ENCODE peak calls at places on chromosomes 7 and 10, in nine cellular contexts. K is B cell; N is heart left ventricle; V is psoas muscle; S is PC-9; A is CD4-positive, alpha-beta T cell; G is GM12865; O is WTC11; L is choroid plexus epithelial cell. T is an unnamed sample.

GRCh38 chr7:35906191-35906908 is 105.5 kb downstream of the SEPTIN7 start:
- DNase-seq in K (peak), N (peak), V (no peak), S (peak), A (peak), G (peak), O (peak), L (peak), T (peak)

GRCh38 chr7:2394566-2395082 is 8.8 kb upstream of the CHST12 start:
- DNase-seq in K (no peak), N (no peak), V (no peak), S (no peak), A (no peak), G (no peak), O (no peak), L (no peak), T (no peak)

GRCh38 chr7:151729521-151729921 is 147.4 kb downstream of the PRKAG2 start:
- DNase-seq in K (no peak), N (no peak), V (no peak), S (no peak), A (no peak), G (no peak), O (no peak), L (no peak), T (no peak)

GRCh38 chr7:27774717-27775328 is 34.9 kb downstream of the TAX1BP1 start:
- DNase-seq in K (peak), N (no peak), V (no peak), S (no peak), A (no peak), G (no peak), O (no peak), L (peak), T (peak)

GRCh38 chr10:79387974-79388850 is 40.9 kb downstream of the PPIF start:
- DNase-seq in K (no peak), N (no peak), V (no peak), S (no peak), A (no peak), G (peak), O (no peak), L (no peak), T (no peak)

GRCh38 chr10:97886264-97886663 is 36.6 kb downstream of the GOLGA7B start:
- DNase-seq in K (no peak), N (no peak), V (no peak), S (no peak), A (no peak), G (no peak), O (no peak), L (no peak), T (no peak)

GRCh38 chr10:62594093-62594520 is 210.4 kb upstream of the ADO start:
- DNase-seq in K (peak), N (peak), V (peak), S (peak), A (peak), G (peak), O (peak), L (peak), T (peak)

GRCh38 chr7:90749262-90749661 is 153.1 kb downstream of the CDK14 start:
- DNase-seq in K (no peak), N (no peak), V (no peak), S (no peak), A (no peak), G (no peak), O (no peak), L (no peak), T (no peak)

GRCh38 chr7:2006921-2007381 is 225.8 kb downstream of the MAD1L1 start:
- DNase-seq in K (no peak), N (peak), V (peak), S (no peak), A (no peak), G (no peak), O (peak), L (no peak), T (no peak)

GRCh38 chr10:69406816-69407580 is 9.7 kb downstream of the TACR2 start:
- DNase-seq in K (no peak), N (no peak), V (no peak), S (no peak), A (no peak), G (no peak), O (no peak), L (no peak), T (no peak)

GRCh38 chr10:122671355-122671754 is 28.3 kb downstream of the C10orf120 start:
- DNase-seq in K (no peak), N (no peak), V (no peak), S (no peak), A (no peak), G (no peak), O (no peak), L (no peak), T (peak)

GRCh38 chr7:44432381-44432977 is 58.0 kb downstream of the NUDCD3 start:
- DNase-seq in K (no peak), N (no peak), V (no peak), S (no peak), A (no peak), G (no peak), O (no peak), L (no peak), T (no peak)

GRCh38 chr10:34102237-34102673 is 712.8 kb downstream of the PARD3 start:
- DNase-seq in K (no peak), N (peak), V (peak), S (no peak), A (no peak), G (no peak), O (no peak), L (no peak), T (no peak)

DNA sequence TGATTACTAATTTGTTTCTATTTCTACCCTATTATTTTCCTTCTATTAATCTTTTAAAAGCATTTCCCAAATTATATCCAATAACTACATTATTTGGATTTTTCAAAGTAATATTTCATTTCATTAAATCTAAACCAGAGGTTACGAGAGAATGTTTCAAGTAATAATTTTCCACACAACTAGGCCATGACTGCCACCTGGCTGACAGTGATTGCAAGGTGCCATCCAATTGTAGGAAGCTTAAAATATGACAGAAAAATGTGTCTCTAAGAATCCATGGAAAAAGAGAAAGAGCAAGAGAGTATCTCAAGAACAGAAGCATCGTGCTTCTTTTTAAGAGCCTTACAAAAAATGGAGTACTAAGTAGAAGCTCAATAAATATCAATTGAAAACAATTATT is 48.7 kb downstream of the TPK1 start:
- DNase-seq in K (no peak), N (no peak), V (no peak), S (no peak), A (no peak), G (no peak), O (no peak), L (peak), T (peak)
- TF ChIP-seq CTCF in K (no peak), N (peak), V (no peak), S (peak), A (no peak), G (no peak), O (no peak), L (peak), T (peak)

DNA sequence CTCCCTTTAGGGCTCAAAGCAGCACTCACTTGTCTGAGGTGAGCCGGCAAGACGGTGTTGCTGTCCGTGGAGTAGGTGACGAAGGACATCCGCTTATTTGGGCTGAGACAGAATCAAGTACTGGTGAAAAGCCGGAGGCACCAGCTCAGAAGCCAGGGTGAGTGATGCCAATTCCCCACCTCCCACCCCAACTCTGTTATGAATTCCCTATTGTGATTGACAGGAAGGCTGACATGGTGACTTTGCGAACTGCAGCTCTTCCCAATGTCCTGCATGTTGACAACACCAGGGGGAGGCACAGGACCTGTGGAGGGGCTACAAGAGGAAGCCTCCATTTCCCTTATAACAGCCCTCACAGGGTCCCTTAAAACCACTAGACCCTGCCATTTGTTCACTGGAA is 52.3 kb upstream of the MSMB start:
- DNase-seq in K (no peak), N (no peak), V (no peak), S (no peak), A (no peak), G (no peak), O (no peak), L (no peak), T (no peak)
- TF ChIP-seq CTCF in K (no peak), N (no peak), V (no peak), S (no peak), A (no peak), G (no peak), O (no peak), L (no peak), T (no peak)

GRCh38 chr10:124609698-124610097 is 134.5 kb downstream of the FAM53B start:
- DNase-seq in K (no peak), N (no peak), V (no peak), S (no peak), A (no peak), G (no peak), O (no peak), L (no peak), T (no peak)
- TF ChIP-seq CTCF in K (no peak), N (no peak), V (no peak), S (no peak), A (no peak), G (no peak), O (no peak), L (no peak), T (no peak)

GRCh38 chr10:43347997-43348396 is 23.4 kb upstream of the FXYD4 start:
- DNase-seq in K (no peak), N (no peak), V (no peak), S (no peak), A (no peak), G (no peak), O (no peak), L (no peak), T (no peak)
- TF ChIP-seq CTCF in K (no peak), N (no peak), V (no peak), S (no peak), A (no peak), G (no peak), O (no peak), L (no peak), T (no peak)

GRCh38 chr7:100626530-100627237 is 14.3 kb downstream of the MOSPD3 start:
- DNase-seq in K (peak), N (peak), V (peak), S (peak), A (peak), G (peak), O (peak), L (peak), T (peak)

GRCh38 chr7:100627238-100627549 is 14.2 kb downstream of the TFR2 start:
- DNase-seq in K (no peak), N (no peak), V (no peak), S (no peak), A (no peak), G (no peak), O (no peak), L (no peak), T (no peak)

GRCh38 chr7:100630066-100630465 is 11.3 kb downstream of the TFR2 start:
- DNase-seq in K (no peak), N (no peak), V (no peak), S (no peak), A (no peak), G (no peak), O (no peak), L (no peak), T (no peak)

GRCh38 chr7:100626055-100626454 is 13.7 kb downstream of the MOSPD3 start:
- DNase-seq in K (no peak), N (no peak), V (no peak), S (no peak), A (no peak), G (no peak), O (no peak), L (no peak), T (no peak)

DNA sequence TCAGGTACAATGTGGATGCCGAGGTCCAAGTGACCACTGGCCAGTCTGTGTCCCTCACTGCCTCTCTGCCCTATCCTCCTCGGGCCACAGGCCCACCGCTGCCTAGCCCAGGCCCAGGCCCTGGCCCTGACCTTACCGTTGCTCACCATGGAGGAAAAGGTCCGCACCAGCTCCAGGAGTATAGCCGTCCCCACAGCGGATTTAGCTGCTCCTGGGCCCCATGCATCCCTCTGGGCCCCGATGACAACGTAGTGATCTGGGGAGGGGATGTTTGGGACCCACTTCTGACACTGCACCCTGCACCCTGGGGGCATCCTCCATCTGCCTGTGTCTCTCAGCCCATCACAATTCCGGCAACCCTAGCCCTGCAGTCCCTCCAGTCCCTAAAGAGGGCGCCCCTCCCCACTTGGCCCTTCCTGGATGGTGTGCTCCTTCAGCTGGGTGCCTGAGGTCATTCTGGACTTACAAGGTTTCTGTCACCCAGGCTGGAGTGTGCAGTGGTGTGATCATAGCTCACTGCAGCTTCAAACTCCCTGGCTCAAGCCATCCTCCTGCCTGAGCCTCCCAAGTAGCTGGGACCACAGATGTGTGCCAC is 12.1 kb downstream of the TFR2 start:
- DNase-seq in K (no peak), N (no peak), V (no peak), S (peak), A (no peak), G (peak), O (peak), L (peak), T (peak)
- TF ChIP-seq CTCF in K (peak), N (peak), V (no peak), S (peak), A (no peak), G (peak), O (peak), L (peak), T (peak)

DNA sequence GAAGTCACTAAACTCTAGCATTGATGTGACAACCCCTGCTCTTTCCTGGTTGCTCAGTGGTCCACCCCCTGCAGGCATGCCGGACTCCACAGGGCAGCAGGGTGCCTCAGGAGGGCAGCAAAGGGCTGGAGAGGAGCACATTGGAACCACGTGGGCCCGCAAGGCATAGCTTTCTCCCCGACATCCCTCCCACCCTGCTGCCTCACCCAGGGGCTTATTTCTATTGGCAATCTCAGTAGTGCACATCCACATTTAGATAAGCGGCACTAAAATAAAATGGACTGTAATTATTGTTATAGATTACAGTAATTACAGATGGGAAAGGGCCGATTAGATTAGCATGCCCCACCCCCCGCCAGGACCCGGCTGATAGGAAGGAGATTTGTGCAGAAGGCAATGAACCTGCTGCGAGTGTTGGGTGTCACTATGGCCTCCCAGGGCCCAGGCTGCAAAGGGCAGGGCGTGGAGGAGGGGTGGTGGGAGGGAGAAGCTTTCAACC is 580.1 kb downstream of the GRID1 start:
- DNase-seq in K (no peak), N (peak), V (no peak), S (no peak), A (no peak), G (peak), O (peak), L (no peak), T (no peak)
- TF ChIP-seq CTCF in K (no peak), N (peak), V (peak), S (no peak), A (no peak), G (peak), O (no peak), L (no peak), T (no peak)

GRCh38 chr7:50449881-50450690 is at the start of gene FIGNL1:
- DNase-seq in K (peak), N (peak), V (peak), S (peak), A (peak), G (peak), O (peak), L (peak), T (peak)
- TF ChIP-seq CTCF in K (no peak), N (no peak), V (no peak), S (no peak), A (no peak), G (no peak), O (no peak), L (no peak), T (no peak)

GRCh38 chr7:47351233-47352154 is 230.4 kb downstream of the TNS3 start:
- DNase-seq in K (no peak), N (no peak), V (no peak), S (no peak), A (no peak), G (no peak), O (peak), L (no peak), T (no peak)
- TF ChIP-seq CTCF in K (no peak), N (no peak), V (no peak), S (no peak), A (no peak), G (no peak), O (no peak), L (no peak), T (no peak)

T was measured in MCF 10A.